ENCODE peak calls at places on chromosomes 2 and 18, in four cellular contexts. H is AG04449, M is T-cell, V is GM20000. F is an unnamed sample.

GRCh38 chr2:79394485-79394859 is 118.4 kb upstream of the CTNNA2 start:
- DNase-seq in H (no peak), M (no peak), V (no peak), F (no peak)

GRCh38 chr18:49843131-49843530 is 29.8 kb upstream of the ACAA2 start:
- DNase-seq in H (no peak), M (no peak), V (no peak), F (no peak)

GRCh38 chr18:47050468-47050867 is 15.0 kb upstream of the ELOA2 start:
- DNase-seq in H (peak; percentile 17), M (peak; percentile 8), V (peak; percentile 35), F (peak; percentile 42)

GRCh38 chr2:10048501-10049171 is 5.3 kb downstream of the KLF11 start:
- DNase-seq in H (no peak), M (no peak), V (peak; percentile 69), F (peak; percentile 66)

GRCh38 chr2:26561918-26562810 is 79.0 kb downstream of the CIB4 start:
- DNase-seq in H (no peak), M (no peak), V (no peak), F (no peak)

GRCh38 chr2:216490061-216490460 is 8.6 kb upstream of the RPL37A start:
- DNase-seq in H (peak; percentile 28), M (no peak), V (no peak), F (no peak)

GRCh38 chr2:20551231-20551944 is 99.5 kb downstream of the HS1BP3 start:
- DNase-seq in H (no peak), M (no peak), V (no peak), F (no peak)

GRCh38 chr2:166344286-166345113 is 31.2 kb downstream of the SCN9A start:
- DNase-seq in H (peak; percentile 69), M (no peak), V (no peak), F (no peak)

GRCh38 chr2:86370579-86370978 is 33.2 kb upstream of the REEP1 start:
- DNase-seq in H (no peak), M (no peak), V (no peak), F (no peak)

GRCh38 chr2:231611273-231612198 is 18.9 kb downstream of the TEX44 start:
- DNase-seq in H (no peak), M (no peak), V (no peak), F (peak; percentile 48)

GRCh38 chr2:220673475-220673874 is 898.6 kb downstream of the EPHA4 start:
- DNase-seq in H (no peak), M (no peak), V (no peak), F (no peak)

GRCh38 chr2:8692783-8693768 is 11.2 kb downstream of the ID2 start:
- DNase-seq in H (no peak), M (no peak), V (peak; percentile 74), F (peak; percentile 68)

GRCh38 chr18:29712785-29713184 is 1329.8 kb downstream of the DSC3 start:
- DNase-seq in H (no peak), M (no peak), V (no peak), F (no peak)

GRCh38 chr18:3710712-3711269 is 260.8 kb downstream of the TGIF1 start:
- DNase-seq in H (no peak), M (no peak), V (no peak), F (no peak)

GRCh38 chr2:159147687-159148086 is 138.8 kb downstream of the WDSUB1 start:
- DNase-seq in H (no peak), M (no peak), V (no peak), F (no peak)

GRCh38 chr2:222859786-222860726 is 780 bp upstream of the ACSL3 start:
- DNase-seq in H (no peak), M (no peak), V (no peak), F (no peak)

GRCh38 chr2:155708052-155708451 is 624.5 kb downstream of the NR4A2 start:
- DNase-seq in H (no peak), M (no peak), V (no peak), F (no peak)

GRCh38 chr18:58590827-58591226 is 38.1 kb downstream of the ALPK2 start:
- DNase-seq in H (no peak), M (no peak), V (no peak), F (no peak)

GRCh38 chr2:173571021-173571821 is 216.5 kb downstream of the CDCA7 start:
- DNase-seq in H (no peak), M (no peak), V (peak; percentile 25), F (peak; percentile 15)

GRCh38 chr18:2518473-2518872 is 52.8 kb downstream of the METTL4 start:
- DNase-seq in H (no peak), M (no peak), V (no peak), F (no peak)

GRCh38 chr2:144084114-144084661 is 435.7 kb downstream of the ZEB2 start:
- DNase-seq in H (peak; percentile 73), M (no peak), V (no peak), F (no peak)

GRCh38 chr2:57598552-57598951 is 448.1 kb upstream of the VRK2 start:
- DNase-seq in H (no peak), M (no peak), V (no peak), F (no peak)

GRCh38 chr2:64448069-64448468 is 5.9 kb upstream of the LGALSL start:
- DNase-seq in H (no peak), M (no peak), V (no peak), F (no peak)

GRCh38 chr2:28615691-28616090 is 119.8 kb downstream of the PLB1 start:
- DNase-seq in H (no peak), M (no peak), V (no peak), F (no peak)

GRCh38 chr18:58653814-58654509 is 17.3 kb upstream of the MALT1 start:
- DNase-seq in H (no peak), M (no peak), V (no peak), F (no peak)

GRCh38 chr18:46607926-46608325 is 49.1 kb downstream of the LOXHD1 start:
- DNase-seq in H (no peak), M (no peak), V (no peak), F (no peak)

GRCh38 chr2:10520154-10520553 is 72.0 kb upstream of the ODC1 start:
- DNase-seq in H (no peak), M (no peak), V (no peak), F (no peak)

GRCh38 chr18:48991299-48992055 is 40.7 kb upstream of the SMAD7 start:
- DNase-seq in H (no peak), M (no peak), V (no peak), F (no peak)

GRCh38 chr2:145402706-145403277 is 882.9 kb upstream of the ZEB2 start:
- DNase-seq in H (no peak), M (no peak), V (no peak), F (no peak)

GRCh38 chr2:205702576-205702975 is 20.3 kb downstream of the NRP2 start:
- DNase-seq in H (no peak), M (no peak), V (no peak), F (no peak)

GRCh38 chr2:218010116-218010837 is 7.5 kb upstream of the TNS1 start:
- DNase-seq in H (no peak), M (no peak), V (peak; percentile 79), F (peak; percentile 74)

GRCh38 chr18:44325903-44326650 is 354.6 kb upstream of the SETBP1 start:
- DNase-seq in H (peak; percentile 10), M (no peak), V (peak; percentile 9), F (peak; percentile 13)

GRCh38 chr2:208040199-208041171 is 15.2 kb upstream of the PLEKHM3 start:
- DNase-seq in H (no peak), M (peak; percentile 48), V (peak; percentile 58), F (peak; percentile 62)